ENCODE peak calls at places on chromosomes 16 and 17, in nine cellular contexts. One of them, this sample, is unnamed.

GRCh38 chr17:7716901-7717755 is at the start of gene DNAH2:
- DNase-seq in AG04450: peak
- DNase-seq in effector memory CD8-positive, alpha-beta T cell: no peak
- DNase-seq in dorsolateral prefrontal cortex: peak
- DNase-seq in amygdala: peak
- DNase-seq in Kasumi-1: peak
- DNase-seq in pancreas: peak
- DNase-seq in fibroblast of lung: peak
- DNase-seq in brain pericyte: peak
- DNase-seq in this sample: peak

GRCh38 chr16:4383591-4384495 is 12.2 kb downstream of the VASN start:
- DNase-seq in AG04450: no peak
- DNase-seq in effector memory CD8-positive, alpha-beta T cell: no peak
- DNase-seq in dorsolateral prefrontal cortex: no peak
- DNase-seq in amygdala: no peak
- DNase-seq in Kasumi-1: no peak
- DNase-seq in pancreas: peak
- DNase-seq in fibroblast of lung: no peak
- DNase-seq in brain pericyte: no peak
- DNase-seq in this sample: no peak

GRCh38 chr17:48613862-48614694 is 1.0 kb downstream of the HOXB8 start:
- DNase-seq in AG04450: no peak
- DNase-seq in effector memory CD8-positive, alpha-beta T cell: no peak
- DNase-seq in dorsolateral prefrontal cortex: no peak
- DNase-seq in amygdala: no peak
- DNase-seq in Kasumi-1: no peak
- DNase-seq in pancreas: peak
- DNase-seq in fibroblast of lung: no peak
- DNase-seq in brain pericyte: no peak
- DNase-seq in this sample: no peak

GRCh38 chr16:79362312-79362970 is 238.1 kb downstream of the MAF start:
- DNase-seq in AG04450: no peak
- DNase-seq in effector memory CD8-positive, alpha-beta T cell: no peak
- DNase-seq in dorsolateral prefrontal cortex: no peak
- DNase-seq in amygdala: no peak
- DNase-seq in Kasumi-1: no peak
- DNase-seq in pancreas: no peak
- DNase-seq in fibroblast of lung: no peak
- DNase-seq in brain pericyte: no peak
- DNase-seq in this sample: no peak

GRCh38 chr16:77963185-77964044 is 58.9 kb upstream of the CLEC3A start:
- DNase-seq in AG04450: no peak
- DNase-seq in effector memory CD8-positive, alpha-beta T cell: no peak
- DNase-seq in dorsolateral prefrontal cortex: no peak
- DNase-seq in amygdala: no peak
- DNase-seq in Kasumi-1: no peak
- DNase-seq in pancreas: no peak
- DNase-seq in fibroblast of lung: no peak
- DNase-seq in brain pericyte: no peak
- DNase-seq in this sample: no peak

GRCh38 chr17:62995377-62995885 is 29.4 kb downstream of the TANC2 start:
- DNase-seq in AG04450: no peak
- DNase-seq in effector memory CD8-positive, alpha-beta T cell: peak
- DNase-seq in dorsolateral prefrontal cortex: no peak
- DNase-seq in amygdala: peak
- DNase-seq in Kasumi-1: peak
- DNase-seq in pancreas: no peak
- DNase-seq in fibroblast of lung: peak
- DNase-seq in brain pericyte: no peak
- DNase-seq in this sample: peak

GRCh38 chr16:17470002-17470870 is 524 bp downstream of the XYLT1 start:
- DNase-seq in AG04450: no peak
- DNase-seq in effector memory CD8-positive, alpha-beta T cell: peak
- DNase-seq in dorsolateral prefrontal cortex: no peak
- DNase-seq in amygdala: no peak
- DNase-seq in Kasumi-1: no peak
- DNase-seq in pancreas: peak
- DNase-seq in fibroblast of lung: no peak
- DNase-seq in brain pericyte: no peak
- DNase-seq in this sample: peak

GRCh38 chr16:53884748-53885147 is 180.8 kb downstream of the FTO start:
- DNase-seq in AG04450: no peak
- DNase-seq in effector memory CD8-positive, alpha-beta T cell: no peak
- DNase-seq in dorsolateral prefrontal cortex: no peak
- DNase-seq in amygdala: no peak
- DNase-seq in Kasumi-1: no peak
- DNase-seq in pancreas: no peak
- DNase-seq in fibroblast of lung: no peak
- DNase-seq in brain pericyte: no peak
- DNase-seq in this sample: no peak

GRCh38 chr17:38911081-38911730 is 14.2 kb upstream of the LASP1NB start:
- DNase-seq in AG04450: no peak
- DNase-seq in effector memory CD8-positive, alpha-beta T cell: no peak
- DNase-seq in dorsolateral prefrontal cortex: peak
- DNase-seq in amygdala: no peak
- DNase-seq in Kasumi-1: no peak
- DNase-seq in pancreas: peak
- DNase-seq in fibroblast of lung: no peak
- DNase-seq in brain pericyte: no peak
- DNase-seq in this sample: no peak

GRCh38 chr17:50865060-50865867 is 890 bp downstream of the TOB1 start:
- DNase-seq in AG04450: no peak
- DNase-seq in effector memory CD8-positive, alpha-beta T cell: peak
- DNase-seq in dorsolateral prefrontal cortex: peak
- DNase-seq in amygdala: peak
- DNase-seq in Kasumi-1: peak
- DNase-seq in pancreas: peak
- DNase-seq in fibroblast of lung: peak
- DNase-seq in brain pericyte: no peak
- DNase-seq in this sample: peak

GRCh38 chr17:77838748-77839147 is 119.8 kb upstream of the TNRC6C start:
- DNase-seq in AG04450: no peak
- DNase-seq in effector memory CD8-positive, alpha-beta T cell: no peak
- DNase-seq in dorsolateral prefrontal cortex: no peak
- DNase-seq in amygdala: no peak
- DNase-seq in Kasumi-1: no peak
- DNase-seq in pancreas: no peak
- DNase-seq in fibroblast of lung: no peak
- DNase-seq in brain pericyte: no peak
- DNase-seq in this sample: no peak

GRCh38 chr16:55778718-55779117 is 54.2 kb downstream of the CES1 start:
- DNase-seq in AG04450: no peak
- DNase-seq in effector memory CD8-positive, alpha-beta T cell: no peak
- DNase-seq in dorsolateral prefrontal cortex: no peak
- DNase-seq in amygdala: no peak
- DNase-seq in Kasumi-1: no peak
- DNase-seq in pancreas: no peak
- DNase-seq in fibroblast of lung: no peak
- DNase-seq in brain pericyte: no peak
- DNase-seq in this sample: no peak

GRCh38 chr16:19118938-19119431 is 5.2 kb downstream of the ITPRIPL2 start:
- DNase-seq in AG04450: peak
- DNase-seq in effector memory CD8-positive, alpha-beta T cell: no peak
- DNase-seq in dorsolateral prefrontal cortex: no peak
- DNase-seq in amygdala: no peak
- DNase-seq in Kasumi-1: no peak
- DNase-seq in pancreas: no peak
- DNase-seq in fibroblast of lung: peak
- DNase-seq in brain pericyte: no peak
- DNase-seq in this sample: peak

GRCh38 chr17:46191332-46192210 is 1.7 kb downstream of the KANSL1 start:
- DNase-seq in AG04450: no peak
- DNase-seq in effector memory CD8-positive, alpha-beta T cell: no peak
- DNase-seq in dorsolateral prefrontal cortex: no peak
- DNase-seq in amygdala: peak
- DNase-seq in Kasumi-1: peak
- DNase-seq in pancreas: no peak
- DNase-seq in fibroblast of lung: peak
- DNase-seq in brain pericyte: no peak
- DNase-seq in this sample: peak

GRCh38 chr16:2692948-2693651 is 10.8 kb downstream of the KCTD5 start:
- DNase-seq in AG04450: no peak
- DNase-seq in effector memory CD8-positive, alpha-beta T cell: no peak
- DNase-seq in dorsolateral prefrontal cortex: peak
- DNase-seq in amygdala: peak
- DNase-seq in Kasumi-1: no peak
- DNase-seq in pancreas: peak
- DNase-seq in fibroblast of lung: peak
- DNase-seq in brain pericyte: no peak
- DNase-seq in this sample: peak

GRCh38 chr17:42365136-42365535 is 23.1 kb downstream of the STAT3 start:
- DNase-seq in AG04450: no peak
- DNase-seq in effector memory CD8-positive, alpha-beta T cell: no peak
- DNase-seq in dorsolateral prefrontal cortex: no peak
- DNase-seq in amygdala: no peak
- DNase-seq in Kasumi-1: no peak
- DNase-seq in pancreas: no peak
- DNase-seq in fibroblast of lung: no peak
- DNase-seq in brain pericyte: peak
- DNase-seq in this sample: peak

GRCh38 chr17:79192503-79193500 is 118.2 kb downstream of the ENGASE start:
- DNase-seq in AG04450: no peak
- DNase-seq in effector memory CD8-positive, alpha-beta T cell: no peak
- DNase-seq in dorsolateral prefrontal cortex: no peak
- DNase-seq in amygdala: no peak
- DNase-seq in Kasumi-1: peak
- DNase-seq in pancreas: no peak
- DNase-seq in fibroblast of lung: peak
- DNase-seq in brain pericyte: no peak
- DNase-seq in this sample: peak

GRCh38 chr17:64662774-64663367 is 764 bp upstream of the SMURF2 start:
- DNase-seq in AG04450: no peak
- DNase-seq in effector memory CD8-positive, alpha-beta T cell: no peak
- DNase-seq in dorsolateral prefrontal cortex: no peak
- DNase-seq in amygdala: no peak
- DNase-seq in Kasumi-1: no peak
- DNase-seq in pancreas: no peak
- DNase-seq in fibroblast of lung: no peak
- DNase-seq in brain pericyte: no peak
- DNase-seq in this sample: no peak

GRCh38 chr16:75280331-75280804 is 28.9 kb upstream of the BCAR1 start:
- DNase-seq in AG04450: no peak
- DNase-seq in effector memory CD8-positive, alpha-beta T cell: no peak
- DNase-seq in dorsolateral prefrontal cortex: no peak
- DNase-seq in amygdala: no peak
- DNase-seq in Kasumi-1: no peak
- DNase-seq in pancreas: no peak
- DNase-seq in fibroblast of lung: no peak
- DNase-seq in brain pericyte: no peak
- DNase-seq in this sample: no peak

GRCh38 chr17:74584714-74585113 is 7.4 kb downstream of the CD300LD start:
- DNase-seq in AG04450: no peak
- DNase-seq in effector memory CD8-positive, alpha-beta T cell: no peak
- DNase-seq in dorsolateral prefrontal cortex: no peak
- DNase-seq in amygdala: no peak
- DNase-seq in Kasumi-1: no peak
- DNase-seq in pancreas: no peak
- DNase-seq in fibroblast of lung: no peak
- DNase-seq in brain pericyte: no peak
- DNase-seq in this sample: no peak

GRCh38 chr17:59840908-59841666 is 51.7 kb downstream of the TUBD1 start:
- DNase-seq in AG04450: no peak
- DNase-seq in effector memory CD8-positive, alpha-beta T cell: no peak
- DNase-seq in dorsolateral prefrontal cortex: no peak
- DNase-seq in amygdala: no peak
- DNase-seq in Kasumi-1: no peak
- DNase-seq in pancreas: no peak
- DNase-seq in fibroblast of lung: peak
- DNase-seq in brain pericyte: no peak
- DNase-seq in this sample: peak

GRCh38 chr17:1011138-1011537 is 14.2 kb downstream of the TIMM22 start:
- DNase-seq in AG04450: no peak
- DNase-seq in effector memory CD8-positive, alpha-beta T cell: no peak
- DNase-seq in dorsolateral prefrontal cortex: no peak
- DNase-seq in amygdala: no peak
- DNase-seq in Kasumi-1: no peak
- DNase-seq in pancreas: peak
- DNase-seq in fibroblast of lung: no peak
- DNase-seq in brain pericyte: no peak
- DNase-seq in this sample: no peak

GRCh38 chr17:628089-628488 is 86.5 kb downstream of the VPS53 start:
- DNase-seq in AG04450: no peak
- DNase-seq in effector memory CD8-positive, alpha-beta T cell: no peak
- DNase-seq in dorsolateral prefrontal cortex: no peak
- DNase-seq in amygdala: no peak
- DNase-seq in Kasumi-1: no peak
- DNase-seq in pancreas: no peak
- DNase-seq in fibroblast of lung: no peak
- DNase-seq in brain pericyte: no peak
- DNase-seq in this sample: no peak

GRCh38 chr17:73118876-73119485 is 26.5 kb upstream of the SLC39A11 start:
- DNase-seq in AG04450: no peak
- DNase-seq in effector memory CD8-positive, alpha-beta T cell: no peak
- DNase-seq in dorsolateral prefrontal cortex: no peak
- DNase-seq in amygdala: no peak
- DNase-seq in Kasumi-1: no peak
- DNase-seq in pancreas: no peak
- DNase-seq in fibroblast of lung: no peak
- DNase-seq in brain pericyte: no peak
- DNase-seq in this sample: no peak

GRCh38 chr17:3722716-3723115 is 987 bp upstream of the HASPIN start:
- DNase-seq in AG04450: no peak
- DNase-seq in effector memory CD8-positive, alpha-beta T cell: no peak
- DNase-seq in dorsolateral prefrontal cortex: no peak
- DNase-seq in amygdala: no peak
- DNase-seq in Kasumi-1: no peak
- DNase-seq in pancreas: no peak
- DNase-seq in fibroblast of lung: peak
- DNase-seq in brain pericyte: no peak
- DNase-seq in this sample: peak

GRCh38 chr16:21194771-21195301 is 16.5 kb downstream of the ZP2 start:
- DNase-seq in AG04450: no peak
- DNase-seq in effector memory CD8-positive, alpha-beta T cell: no peak
- DNase-seq in dorsolateral prefrontal cortex: no peak
- DNase-seq in amygdala: no peak
- DNase-seq in Kasumi-1: no peak
- DNase-seq in pancreas: no peak
- DNase-seq in fibroblast of lung: no peak
- DNase-seq in brain pericyte: no peak
- DNase-seq in this sample: peak

GRCh38 chr17:62860962-62861873 is 53.1 kb upstream of the MARCHF10 start:
- DNase-seq in AG04450: no peak
- DNase-seq in effector memory CD8-positive, alpha-beta T cell: no peak
- DNase-seq in dorsolateral prefrontal cortex: no peak
- DNase-seq in amygdala: no peak
- DNase-seq in Kasumi-1: no peak
- DNase-seq in pancreas: no peak
- DNase-seq in fibroblast of lung: no peak
- DNase-seq in brain pericyte: no peak
- DNase-seq in this sample: no peak

GRCh38 chr17:78114831-78115723 is 13.5 kb downstream of the TMC6 start:
- DNase-seq in AG04450: no peak
- DNase-seq in effector memory CD8-positive, alpha-beta T cell: no peak
- DNase-seq in dorsolateral prefrontal cortex: peak
- DNase-seq in amygdala: peak
- DNase-seq in Kasumi-1: no peak
- DNase-seq in pancreas: peak
- DNase-seq in fibroblast of lung: no peak
- DNase-seq in brain pericyte: no peak
- DNase-seq in this sample: no peak

GRCh38 chr16:65366316-65366715 is 244.5 kb upstream of the CDH11 start:
- DNase-seq in AG04450: no peak
- DNase-seq in effector memory CD8-positive, alpha-beta T cell: no peak
- DNase-seq in dorsolateral prefrontal cortex: no peak
- DNase-seq in amygdala: no peak
- DNase-seq in Kasumi-1: no peak
- DNase-seq in pancreas: no peak
- DNase-seq in fibroblast of lung: no peak
- DNase-seq in brain pericyte: no peak
- DNase-seq in this sample: no peak

GRCh38 chr17:2755941-2756724 is 6.7 kb upstream of the CCDC92B start:
- DNase-seq in AG04450: no peak
- DNase-seq in effector memory CD8-positive, alpha-beta T cell: no peak
- DNase-seq in dorsolateral prefrontal cortex: no peak
- DNase-seq in amygdala: no peak
- DNase-seq in Kasumi-1: no peak
- DNase-seq in pancreas: peak
- DNase-seq in fibroblast of lung: no peak
- DNase-seq in brain pericyte: no peak
- DNase-seq in this sample: no peak

GRCh38 chr17:68514809-68515208 is 2.6 kb downstream of the PRKAR1A start:
- DNase-seq in AG04450: no peak
- DNase-seq in effector memory CD8-positive, alpha-beta T cell: no peak
- DNase-seq in dorsolateral prefrontal cortex: no peak
- DNase-seq in amygdala: no peak
- DNase-seq in Kasumi-1: no peak
- DNase-seq in pancreas: no peak
- DNase-seq in fibroblast of lung: peak
- DNase-seq in brain pericyte: peak
- DNase-seq in this sample: peak